ENCODE peak calls at places on chromosome 14, in nine cellular contexts. J, I, M, W, S, K, Y, B and H are unnamed samples.

GRCh38 chr14:95361373-95362179 is 41.9 kb upstream of the CLMN start:
- DNase-seq in J (peak; percentile 12), I (no peak), M (no peak), W (peak; percentile 26), S (no peak), K (no peak), Y (peak; percentile 10), B (no peak), H (no peak)

GRCh38 chr14:44846232-44846824 is 115.4 kb downstream of the KLHL28 start:
- DNase-seq in J (peak; percentile 24), I (no peak), M (no peak), W (no peak), S (peak; percentile 13), K (peak; percentile 8), Y (peak; percentile 27), B (peak; percentile 47), H (no peak)

GRCh38 chr14:105830171-105830570 is 303.8 kb downstream of the TMEM121 start:
- DNase-seq in J (no peak), I (no peak), M (no peak), W (no peak), S (no peak), K (no peak), Y (no peak), B (no peak), H (no peak)

GRCh38 chr14:72515779-72516770 is 377.8 kb downstream of the DPF3 start:
- DNase-seq in J (no peak), I (no peak), M (no peak), W (no peak), S (no peak), K (no peak), Y (no peak), B (peak; percentile 69), H (peak; percentile 40)

GRCh38 chr14:61355892-61356325 is 34.5 kb downstream of the PRKCH start:
- DNase-seq in J (peak; percentile 64), I (no peak), M (no peak), W (peak; percentile 58), S (no peak), K (no peak), Y (peak; percentile 5), B (peak; percentile 43), H (peak; percentile 22)

GRCh38 chr14:71591929-71592328 is 340.3 kb upstream of the RGS6 start:
- DNase-seq in J (peak; percentile 8), I (no peak), M (no peak), W (no peak), S (no peak), K (peak; percentile 74), Y (no peak), B (peak; percentile 87), H (peak; percentile 90)

GRCh38 chr14:101518611-101519048 is 42.7 kb upstream of the DIO3 start:
- DNase-seq in J (no peak), I (no peak), M (no peak), W (no peak), S (no peak), K (no peak), Y (no peak), B (no peak), H (no peak)

GRCh38 chr14:38951451-38951850 is 151.6 kb downstream of the SEC23A start:
- DNase-seq in J (no peak), I (no peak), M (no peak), W (no peak), S (peak; percentile 13), K (peak; percentile 57), Y (peak; percentile 45), B (peak; percentile 76), H (peak; percentile 70)

GRCh38 chr14:69945905-69946304 is 66.7 kb downstream of the SMOC1 start:
- DNase-seq in J (no peak), I (no peak), M (no peak), W (no peak), S (peak; percentile 15), K (no peak), Y (no peak), B (peak; percentile 3), H (no peak)

GRCh38 chr14:22432348-22432976 is 156.6 kb downstream of the DAD1 start:
- DNase-seq in J (no peak), I (no peak), M (no peak), W (no peak), S (peak; percentile 93), K (peak; percentile 69), Y (peak; percentile 87), B (peak; percentile 92), H (peak; percentile 92)

GRCh38 chr14:20606190-20606901 is 15.2 kb upstream of the RNASE12 start:
- DNase-seq in J (no peak), I (no peak), M (no peak), W (no peak), S (no peak), K (no peak), Y (no peak), B (peak; percentile 43), H (no peak)

GRCh38 chr14:104658325-104658712 is 31.1 kb upstream of the INF2 start:
- DNase-seq in J (no peak), I (no peak), M (no peak), W (no peak), S (no peak), K (no peak), Y (no peak), B (no peak), H (no peak)

GRCh38 chr14:58829594-58829993 is 191.8 kb downstream of the DACT1 start:
- DNase-seq in J (no peak), I (no peak), M (no peak), W (no peak), S (no peak), K (no peak), Y (no peak), B (no peak), H (peak; percentile 57)

GRCh38 chr14:73567951-73568885 is 795 bp upstream of the ACOT2 start:
- DNase-seq in J (peak; percentile 20), I (no peak), M (no peak), W (no peak), S (no peak), K (no peak), Y (no peak), B (peak; percentile 50), H (peak; percentile 53)

GRCh38 chr14:22314183-22314820 is 274.7 kb downstream of the DAD1 start:
- DNase-seq in J (no peak), I (no peak), M (no peak), W (no peak), S (peak; percentile 39), K (no peak), Y (peak; percentile 30), B (peak; percentile 53), H (peak; percentile 30)

GRCh38 chr14:21748869-21749303 is 75.3 kb upstream of the OR4E1 start:
- DNase-seq in J (peak; percentile 52), I (no peak), M (no peak), W (peak; percentile 40), S (peak; percentile 2), K (no peak), Y (peak; percentile 6), B (peak; percentile 5), H (no peak)

GRCh38 chr14:103232338-103232808 is 101.7 kb upstream of the EIF5 start:
- DNase-seq in J (no peak), I (no peak), M (no peak), W (no peak), S (no peak), K (no peak), Y (no peak), B (no peak), H (no peak)

GRCh38 chr14:102508410-102508773 is 1.2 kb downstream of the ANKRD9 start:
- DNase-seq in J (no peak), I (no peak), M (no peak), W (no peak), S (no peak), K (no peak), Y (no peak), B (no peak), H (no peak)

GRCh38 chr14:69685716-69686115 is 74.3 kb downstream of the SUSD6 start:
- DNase-seq in J (peak; percentile 36), I (no peak), M (no peak), W (no peak), S (no peak), K (no peak), Y (peak; percentile 71), B (peak; percentile 24), H (peak; percentile 66)

GRCh38 chr14:67166450-67166853 is 22.8 kb upstream of the GARIN2 start:
- DNase-seq in J (peak; percentile 35), I (no peak), M (no peak), W (peak; percentile 19), S (peak; percentile 21), K (no peak), Y (peak; percentile 31), B (peak; percentile 57), H (peak; percentile 7)

GRCh38 chr14:53881161-53881846 is 75.3 kb downstream of the BMP4 start:
- DNase-seq in J (no peak), I (no peak), M (no peak), W (no peak), S (no peak), K (peak; percentile 50), Y (peak; percentile 24), B (peak; percentile 89), H (peak; percentile 70)

GRCh38 chr14:101350021-101350420 is 211.3 kb upstream of the DIO3 start:
- DNase-seq in J (no peak), I (no peak), M (no peak), W (no peak), S (no peak), K (no peak), Y (no peak), B (no peak), H (no peak)

GRCh38 chr14:37480446-37481290 is 114.4 kb downstream of the FOXA1 start:
- DNase-seq in J (no peak), I (no peak), M (no peak), W (no peak), S (no peak), K (no peak), Y (no peak), B (peak; percentile 10), H (no peak)

GRCh38 chr14:28704153-28704552 is 62.4 kb upstream of the FOXG1 start:
- DNase-seq in J (no peak), I (no peak), M (no peak), W (no peak), S (no peak), K (no peak), Y (no peak), B (no peak), H (peak; percentile 47)

GRCh38 chr14:72830356-72830755 is 63.5 kb downstream of the DPF3 start:
- DNase-seq in J (no peak), I (no peak), M (no peak), W (no peak), S (no peak), K (no peak), Y (no peak), B (no peak), H (no peak)

GRCh38 chr14:49139593-49139992 is 446.6 kb downstream of the RPS29 start:
- DNase-seq in J (no peak), I (no peak), M (no peak), W (no peak), S (no peak), K (no peak), Y (no peak), B (no peak), H (peak; percentile 1)